ENCODE peak calls at places on chromosomes 13 and 19, in nine cellular contexts. S is left colon, L is aorta, E is head of caudate nucleus, O is COR-L47, N is esophagus muscularis mucosa, V is pancreas, H is NCI-H460, T is GM12865. D is an unnamed sample.

GRCh38 chr19:8148410-8149231 is 771 bp downstream of the FBN3 start:
- DNase-seq in S (no peak), L (no peak), E (no peak), O (no peak), N (no peak), V (no peak), H (no peak), T (no peak), D (no peak)

GRCh38 chr13:79898202-79898826 is 417.4 kb downstream of the NDFIP2 start:
- DNase-seq in S (no peak), L (no peak), E (no peak), O (no peak), N (no peak), V (no peak), H (no peak), T (no peak), D (no peak)

GRCh38 chr19:45171211-45171623 is 6.8 kb downstream of the TRAPPC6A start:
- DNase-seq in S (no peak), L (no peak), E (no peak), O (no peak), N (no peak), V (no peak), H (no peak), T (no peak), D (no peak)

GRCh38 chr13:99589575-99589974 is 88.3 kb downstream of the TM9SF2 start:
- DNase-seq in S (no peak), L (no peak), E (no peak), O (no peak), N (no peak), V (no peak), H (no peak), T (no peak), D (no peak)

GRCh38 chr19:10137751-10138682 is 18.3 kb upstream of the EIF3G start:
- DNase-seq in S (no peak), L (no peak), E (peak), O (no peak), N (no peak), V (no peak), H (no peak), T (no peak), D (no peak)

GRCh38 chr13:43441916-43442315 is 344.9 kb downstream of the ENOX1 start:
- DNase-seq in S (no peak), L (no peak), E (no peak), O (no peak), N (no peak), V (no peak), H (no peak), T (no peak), D (no peak)

GRCh38 chr13:103772576-103772975 is 706.4 kb upstream of the SLC10A2 start:
- DNase-seq in S (no peak), L (no peak), E (no peak), O (no peak), N (no peak), V (no peak), H (no peak), T (peak), D (no peak)

GRCh38 chr19:51386882-51387520 is 773 bp downstream of the LIM2 start:
- DNase-seq in S (no peak), L (no peak), E (no peak), O (no peak), N (no peak), V (peak), H (no peak), T (no peak), D (no peak)

GRCh38 chr13:72221276-72221962 is 354.4 kb upstream of the DACH1 start:
- DNase-seq in S (peak), L (no peak), E (peak), O (no peak), N (no peak), V (peak), H (peak), T (peak), D (peak)